ENCODE peak calls at places on chromosomes 13 and 19, in seven cellular contexts. Q is stomach; R is upper lobe of right lung; C is right lobe of liver; H is CD4-positive, alpha-beta T cell; Y is SK-N-SH; I is heart left ventricle. K is an unnamed sample.

GRCh38 chr13:20714563-20715339 is 11.3 kb downstream of the IL17D start:
- DNase-seq in Y (no peak), I (peak), Q (no peak), C (peak), H (no peak), R (no peak), K (no peak)

GRCh38 chr13:92967923-92968322 is 258.7 kb upstream of the GPC6 start:
- DNase-seq in R (no peak), H (no peak), I (no peak), C (no peak), Q (no peak), Y (no peak), K (no peak)

GRCh38 chr13:93875527-93875926 is 604.0 kb downstream of the DCT start:
- DNase-seq in H (no peak), C (no peak), Y (no peak), Q (no peak), I (no peak), R (no peak), K (no peak)

GRCh38 chr19:48858984-48859710 is 9.3 kb downstream of the PLEKHA4 start:
- DNase-seq in I (peak), C (peak), H (peak), Y (no peak), R (peak), Q (no peak), K (no peak)

GRCh38 chr13:98315466-98315865 is 138.4 kb upstream of the RNF113B start:
- DNase-seq in Q (no peak), R (no peak), C (no peak), I (no peak), Y (no peak), H (no peak), K (peak)

GRCh38 chr19:39557791-39558622 is 18.0 kb upstream of the EID2 start:
- DNase-seq in R (no peak), H (no peak), Q (no peak), C (no peak), I (no peak), Y (no peak), K (no peak)

GRCh38 chr13:24671367-24672117 is 8.7 kb upstream of the ATP12A start:
- DNase-seq in R (no peak), I (no peak), C (no peak), H (no peak), Y (peak), Q (no peak), K (peak)

GRCh38 chr19:45591004-45591637 is 6.5 kb upstream of the OPA3 start:
- DNase-seq in H (no peak), C (peak), R (peak), Q (peak), I (no peak), Y (peak), K (no peak)

GRCh38 chr19:33064778-33065550 is at the start of gene RHPN2:
- DNase-seq in H (no peak), Q (peak), I (peak), Y (peak), R (peak), C (peak), K (no peak)

GRCh38 chr13:112143046-112143752 is 76.2 kb downstream of the SOX1 start:
- DNase-seq in C (no peak), H (no peak), R (peak), I (no peak), Y (no peak), Q (peak), K (no peak)

GRCh38 chr13:27149702-27150101 is 21.9 kb downstream of the USP12 start:
- DNase-seq in Y (no peak), H (no peak), I (no peak), R (no peak), C (no peak), Q (no peak), K (no peak)

GRCh38 chr13:114142640-114143490 is 10.4 kb upstream of the RASA3 start:
- DNase-seq in Y (peak), R (peak), C (peak), I (no peak), Q (peak), H (peak), K (no peak)

GRCh38 chr13:94552095-94552494 is 43.9 kb downstream of the TGDS start:
- DNase-seq in C (no peak), H (no peak), Y (no peak), I (no peak), Q (no peak), R (no peak), K (no peak)

GRCh38 chr13:99218545-99218944 is 17.9 kb downstream of the UBAC2 start:
- DNase-seq in R (no peak), Q (peak), Y (no peak), C (peak), H (no peak), I (peak), K (no peak)

GRCh38 chr19:7482584-7483439 is 6.0 kb downstream of the PEX11G start:
- DNase-seq in C (peak), R (no peak), I (no peak), Y (peak), Q (no peak), H (no peak), K (no peak)

GRCh38 chr19:1254081-1254527 is 5.7 kb downstream of the MIDN start:
- DNase-seq in C (no peak), H (no peak), Q (no peak), R (peak), Y (no peak), I (peak), K (no peak)

GRCh38 chr19:45667620-45668341 is at the start of gene GIPR:
- DNase-seq in I (no peak), Q (peak), C (peak), Y (peak), H (peak), R (peak), K (no peak)

GRCh38 chr13:50742353-50742752 is 101.1 kb downstream of the DLEU7 start:
- DNase-seq in Q (no peak), C (no peak), H (no peak), I (no peak), Y (no peak), R (no peak), K (no peak)
- TF ChIP-seq CTCF in Q (no peak), C (no peak), H (no peak), I (no peak), Y (no peak), R (no peak), K (no peak)

DNA sequence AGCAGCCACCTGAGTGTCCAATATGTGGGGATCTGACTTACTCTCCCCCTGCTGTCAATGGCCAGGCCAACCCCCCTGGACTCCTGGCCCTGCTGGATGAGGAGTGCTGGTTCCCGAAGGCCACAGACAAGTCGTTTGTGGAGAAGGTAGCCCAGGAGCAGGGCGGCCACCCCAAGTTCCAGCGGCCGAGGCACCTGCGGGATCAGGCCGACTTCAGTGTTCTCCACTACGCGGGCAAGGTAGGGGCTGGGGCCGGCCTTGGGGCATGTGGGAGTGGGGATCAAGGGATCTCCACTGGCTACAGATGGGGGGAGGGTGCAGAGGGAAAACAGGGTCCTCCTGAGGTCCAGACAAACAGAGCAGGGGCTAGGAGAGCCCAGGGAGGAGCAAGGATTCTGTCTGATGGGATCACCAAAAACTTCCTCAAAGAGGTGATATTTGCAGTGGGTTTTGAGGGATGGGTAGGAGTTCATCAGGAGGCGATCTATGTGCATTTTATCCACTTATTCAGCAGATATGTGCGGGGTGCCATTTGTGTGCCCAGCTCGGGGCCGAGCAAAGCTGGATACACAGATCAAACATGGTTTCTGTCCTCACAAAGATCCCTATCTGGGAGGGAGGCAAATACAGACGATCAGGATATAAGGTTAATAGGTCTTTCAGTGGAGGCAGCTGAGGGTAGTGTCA is 47.2 kb downstream of the MYH14 start:
- DNase-seq in C (no peak), Q (no peak), H (no peak), Y (no peak), R (no peak), I (no peak), K (no peak)
- TF ChIP-seq CTCF in C (no peak), Q (no peak), H (no peak), Y (no peak), R (no peak), I (no peak), K (no peak)

GRCh38 chr13:78136966-78137365 is 218.3 kb upstream of the EDNRB start:
- DNase-seq in H (no peak), Y (no peak), R (no peak), C (no peak), Q (no peak), I (no peak), K (no peak)

GRCh38 chr13:78129850-78130249 is 211.2 kb upstream of the EDNRB start:
- DNase-seq in Y (no peak), Q (no peak), R (no peak), C (no peak), I (no peak), H (no peak), K (no peak)

GRCh38 chr13:78133511-78133910 is 214.9 kb upstream of the EDNRB start:
- DNase-seq in I (no peak), R (no peak), H (no peak), C (no peak), Y (peak), Q (no peak), K (no peak)

GRCh38 chr13:78137404-78138142 is 218.9 kb upstream of the EDNRB start:
- DNase-seq in Y (peak), H (no peak), I (no peak), Q (no peak), R (no peak), C (no peak), K (peak)

DNA sequence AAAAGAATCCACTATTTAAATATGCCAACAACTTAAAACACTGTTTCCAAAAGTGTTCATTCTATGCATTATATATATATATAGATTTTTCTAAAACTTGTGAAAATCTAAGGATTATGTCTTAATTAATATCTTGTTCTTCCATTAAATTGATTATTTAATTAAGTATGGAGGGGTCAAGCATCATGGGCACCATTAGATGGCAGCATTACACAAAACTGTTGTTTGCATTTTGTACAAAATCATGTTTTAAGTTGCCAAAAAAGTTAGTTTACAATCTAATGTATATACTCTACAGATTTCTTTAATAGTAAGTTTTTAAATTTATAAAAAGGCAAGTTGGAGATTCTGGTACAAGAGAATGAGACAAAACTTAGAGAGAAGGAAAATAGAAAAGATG is 213.2 kb upstream of the EDNRB start:
- DNase-seq in Y (no peak), R (no peak), Q (no peak), I (no peak), H (no peak), C (no peak), K (no peak)
- TF ChIP-seq CTCF in Y (peak), R (no peak), Q (no peak), I (no peak), H (peak), C (no peak), K (peak)

GRCh38 chr19:3275068-3275582 is 50.7 kb downstream of the CELF5 start:
- DNase-seq in Q (no peak), Y (no peak), H (peak), C (no peak), R (no peak), I (no peak), K (no peak)
- TF ChIP-seq CTCF in Q (no peak), Y (peak), H (no peak), C (no peak), R (no peak), I (no peak), K (no peak)